ENCODE peak calls at places on chromosomes 1 and 21, in five cellular contexts. One of them, this sample, is unnamed.

GRCh38 chr1:203428981-203429599 is 46.5 kb upstream of the PRELP start:
- DNase-seq in body of pancreas: peak; percentile 19
- DNase-seq in AG09319: no peak
- DNase-seq in fibroblast of lung: no peak
- DNase-seq in AG04450: no peak
- DNase-seq in this sample: no peak

GRCh38 chr1:61082336-61083013 is at the start of gene NFIA:
- DNase-seq in fibroblast of lung: peak; percentile 84
- DNase-seq in body of pancreas: peak; percentile 78
- DNase-seq in AG09319: no peak
- DNase-seq in AG04450: no peak
- DNase-seq in this sample: peak; percentile 71

GRCh38 chr1:179231923-179232322 is 2.4 kb upstream of the ABL2 start:
- DNase-seq in fibroblast of lung: no peak
- DNase-seq in body of pancreas: no peak
- DNase-seq in AG04450: no peak
- DNase-seq in AG09319: no peak
- DNase-seq in this sample: no peak

GRCh38 chr1:172298146-172298545 is 122.3 kb upstream of the C1orf105 start:
- DNase-seq in AG04450: no peak
- DNase-seq in fibroblast of lung: no peak
- DNase-seq in AG09319: no peak
- DNase-seq in body of pancreas: peak; percentile 40
- DNase-seq in this sample: no peak

GRCh38 chr1:47919113-47919833 is 77.9 kb downstream of the TRABD2B start:
- DNase-seq in fibroblast of lung: no peak
- DNase-seq in AG04450: no peak
- DNase-seq in body of pancreas: no peak
- DNase-seq in AG09319: no peak
- DNase-seq in this sample: no peak

GRCh38 chr1:21362096-21362495 is 71.8 kb upstream of the ECE1 start:
- DNase-seq in AG09319: no peak
- DNase-seq in body of pancreas: no peak
- DNase-seq in AG04450: no peak
- DNase-seq in fibroblast of lung: no peak
- DNase-seq in this sample: no peak

GRCh38 chr21:37712204-37712934 is 203.9 kb downstream of the KCNJ6 start:
- DNase-seq in body of pancreas: peak; percentile 75
- DNase-seq in fibroblast of lung: peak; percentile 78
- DNase-seq in AG04450: peak; percentile 30
- DNase-seq in AG09319: peak; percentile 19
- DNase-seq in this sample: peak; percentile 73

GRCh38 chr1:59422921-59423575 is 126.2 kb downstream of the FGGY start:
- DNase-seq in AG04450: no peak
- DNase-seq in AG09319: no peak
- DNase-seq in body of pancreas: peak; percentile 88
- DNase-seq in fibroblast of lung: peak; percentile 80
- DNase-seq in this sample: peak; percentile 63

GRCh38 chr1:9842073-9842711 is 18.4 kb upstream of the CLSTN1 start:
- DNase-seq in AG04450: no peak
- DNase-seq in body of pancreas: no peak
- DNase-seq in fibroblast of lung: no peak
- DNase-seq in AG09319: no peak
- DNase-seq in this sample: no peak

GRCh38 chr1:53303175-53303574 is 24.7 kb downstream of the LRP8 start:
- DNase-seq in AG09319: no peak
- DNase-seq in fibroblast of lung: no peak
- DNase-seq in body of pancreas: no peak
- DNase-seq in AG04450: no peak
- DNase-seq in this sample: no peak

GRCh38 chr1:156707486-156708244 is 2.3 kb upstream of the CRABP2 start:
- DNase-seq in fibroblast of lung: peak; percentile 66
- DNase-seq in AG09319: no peak
- DNase-seq in body of pancreas: no peak
- DNase-seq in AG04450: no peak
- DNase-seq in this sample: no peak

GRCh38 chr1:183330335-183330734 is 87.8 kb downstream of the NMNAT2 start:
- DNase-seq in AG04450: no peak
- DNase-seq in AG09319: no peak
- DNase-seq in body of pancreas: no peak
- DNase-seq in fibroblast of lung: no peak
- DNase-seq in this sample: no peak

GRCh38 chr1:93014156-93014555 is 52.9 kb upstream of the DIPK1A start:
- DNase-seq in body of pancreas: no peak
- DNase-seq in fibroblast of lung: no peak
- DNase-seq in AG09319: no peak
- DNase-seq in AG04450: no peak
- DNase-seq in this sample: no peak

GRCh38 chr1:87980494-87980893 is 651.8 kb downstream of the LMO4 start:
- DNase-seq in fibroblast of lung: no peak
- DNase-seq in AG04450: no peak
- DNase-seq in AG09319: no peak
- DNase-seq in body of pancreas: peak; percentile 13
- DNase-seq in this sample: no peak

GRCh38 chr21:19224090-19224489 is 820.5 kb upstream of the TMPRSS15 start:
- DNase-seq in AG04450: no peak
- DNase-seq in fibroblast of lung: no peak
- DNase-seq in body of pancreas: no peak
- DNase-seq in AG09319: no peak
- DNase-seq in this sample: no peak

GRCh38 chr1:19764848-19765247 is 34.9 kb downstream of the TMCO4 start:
- DNase-seq in AG04450: no peak
- DNase-seq in AG09319: no peak
- DNase-seq in fibroblast of lung: no peak
- DNase-seq in body of pancreas: no peak
- DNase-seq in this sample: no peak

GRCh38 chr1:17370618-17371017 is 1.4 kb upstream of the PADI6 start:
- DNase-seq in fibroblast of lung: no peak
- DNase-seq in body of pancreas: no peak
- DNase-seq in AG09319: no peak
- DNase-seq in AG04450: no peak
- DNase-seq in this sample: no peak
- TF ChIP-seq CTCF in fibroblast of lung: no peak
- TF ChIP-seq CTCF in body of pancreas: no peak
- TF ChIP-seq CTCF in AG09319: no peak
- TF ChIP-seq CTCF in AG04450: no peak
- TF ChIP-seq CTCF in this sample: no peak

DNA sequence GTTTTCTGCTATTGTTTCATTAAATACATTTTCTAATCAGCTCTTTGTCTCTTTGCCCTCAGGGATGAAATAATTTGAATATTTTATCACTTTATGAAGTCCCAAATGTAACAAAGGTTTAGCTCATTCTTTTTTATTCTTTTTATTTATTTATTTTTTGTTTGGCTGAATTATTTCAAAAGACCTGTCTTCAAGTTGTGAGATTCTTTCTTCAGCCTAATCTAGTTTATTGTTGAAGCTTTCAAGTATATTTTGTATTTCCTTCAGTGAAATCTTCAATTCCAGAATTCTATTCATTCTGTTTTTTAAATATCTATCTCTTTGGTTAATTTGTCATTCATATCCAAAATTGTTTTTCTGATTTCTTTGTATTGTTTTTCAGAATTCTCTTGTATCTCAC is 10.8 kb downstream of the LY9 start:
- DNase-seq in AG09319: no peak
- DNase-seq in body of pancreas: no peak
- DNase-seq in fibroblast of lung: no peak
- DNase-seq in AG04450: no peak
- DNase-seq in this sample: no peak
- TF ChIP-seq CTCF in AG09319: no peak
- TF ChIP-seq CTCF in body of pancreas: no peak
- TF ChIP-seq CTCF in fibroblast of lung: no peak
- TF ChIP-seq CTCF in AG04450: no peak
- TF ChIP-seq CTCF in this sample: no peak

GRCh38 chr1:14606632-14607031 is 8.1 kb downstream of the KAZN start:
- DNase-seq in fibroblast of lung: no peak
- DNase-seq in AG04450: no peak
- DNase-seq in body of pancreas: no peak
- DNase-seq in AG09319: no peak
- DNase-seq in this sample: no peak

GRCh38 chr1:14605945-14606344 is 7.5 kb downstream of the KAZN start:
- DNase-seq in AG04450: no peak
- DNase-seq in body of pancreas: no peak
- DNase-seq in AG09319: no peak
- DNase-seq in fibroblast of lung: no peak
- DNase-seq in this sample: no peak

GRCh38 chr1:14607295-14607694 is 8.8 kb downstream of the KAZN start:
- DNase-seq in fibroblast of lung: no peak
- DNase-seq in AG09319: no peak
- DNase-seq in body of pancreas: no peak
- DNase-seq in AG04450: no peak
- DNase-seq in this sample: no peak

GRCh38 chr1:14611792-14612191 is 13.3 kb downstream of the KAZN start:
- DNase-seq in fibroblast of lung: no peak
- DNase-seq in AG09319: no peak
- DNase-seq in body of pancreas: no peak
- DNase-seq in AG04450: no peak
- DNase-seq in this sample: no peak

DNA sequence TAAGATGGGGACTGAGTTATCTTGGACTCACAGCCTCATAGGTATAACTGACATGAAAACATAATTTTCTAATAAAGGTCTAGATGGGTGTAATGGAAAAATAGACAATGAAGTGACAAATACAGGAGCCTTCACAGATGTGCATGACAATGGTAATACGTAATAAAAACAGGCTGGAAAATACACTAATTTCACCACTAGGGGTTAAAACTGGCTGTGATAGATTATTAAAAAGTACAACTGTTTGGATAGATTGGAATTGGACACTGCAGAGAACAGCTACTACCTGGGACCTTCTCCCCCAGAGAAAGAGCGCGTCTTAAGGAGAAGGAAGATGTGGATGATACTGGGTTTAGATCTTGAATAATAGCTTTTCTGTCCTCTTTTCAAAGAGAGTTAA is 9.8 kb downstream of the KAZN start:
- DNase-seq in AG04450: no peak
- DNase-seq in fibroblast of lung: no peak
- DNase-seq in body of pancreas: no peak
- DNase-seq in AG09319: no peak
- DNase-seq in this sample: no peak
- TF ChIP-seq CTCF in AG04450: no peak
- TF ChIP-seq CTCF in fibroblast of lung: no peak
- TF ChIP-seq CTCF in body of pancreas: no peak
- TF ChIP-seq CTCF in AG09319: no peak
- TF ChIP-seq CTCF in this sample: no peak

GRCh38 chr1:154405762-154406571 is 824 bp downstream of the IL6R start:
- DNase-seq in AG09319: peak; percentile 19
- DNase-seq in AG04450: no peak
- DNase-seq in body of pancreas: peak; percentile 80
- DNase-seq in fibroblast of lung: peak; percentile 54
- DNase-seq in this sample: peak; percentile 87
- TF ChIP-seq CTCF in AG09319: peak; percentile 59
- TF ChIP-seq CTCF in AG04450: peak; percentile 65
- TF ChIP-seq CTCF in body of pancreas: peak; percentile 32
- TF ChIP-seq CTCF in fibroblast of lung: peak; percentile 51
- TF ChIP-seq CTCF in this sample: peak; percentile 68

DNA sequence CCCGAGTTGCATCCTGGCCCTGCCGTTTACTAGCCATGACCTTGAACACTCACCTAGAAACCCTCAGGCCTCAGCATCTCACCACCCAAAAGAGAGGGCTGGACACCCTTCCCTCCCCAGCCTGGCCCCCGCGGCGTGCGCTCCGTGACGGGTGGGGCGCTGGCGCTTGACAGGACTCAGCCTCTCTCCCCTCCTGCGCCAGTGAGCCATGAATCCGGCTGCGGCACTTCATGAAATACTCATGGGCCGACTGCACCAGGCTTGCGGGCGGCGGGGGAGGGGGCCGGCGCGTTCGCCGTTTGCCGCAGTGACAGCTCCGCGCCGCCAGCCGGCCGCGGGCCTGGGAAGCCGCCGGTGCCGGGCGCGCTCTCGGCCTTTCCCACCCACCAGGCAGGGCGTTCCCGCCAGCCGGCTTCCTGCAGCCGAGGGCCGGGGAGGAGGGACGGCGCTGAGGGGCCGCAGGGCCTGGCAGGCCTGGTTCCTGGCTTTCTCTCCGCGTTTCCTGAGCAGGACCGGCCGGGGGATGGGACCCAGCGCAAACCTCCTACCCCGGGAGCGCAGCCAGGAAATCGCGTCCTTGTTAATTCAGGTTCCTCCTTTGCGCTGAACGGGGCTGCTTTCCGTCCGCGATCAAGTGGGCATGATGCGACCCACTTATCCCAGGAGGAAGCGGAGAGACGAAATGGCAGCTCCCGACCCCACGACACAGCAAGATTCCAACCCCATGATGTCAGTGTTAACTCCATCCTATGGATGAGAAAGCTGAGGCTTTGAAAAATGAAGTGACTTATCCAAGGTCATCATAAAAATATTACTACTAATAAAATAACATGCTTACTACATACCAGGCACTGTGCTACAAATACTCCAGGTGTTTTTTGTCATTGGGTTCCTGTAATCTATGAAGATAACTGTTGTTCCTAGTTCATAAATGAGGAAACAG is 9.1 kb upstream of the LUZP1 start:
- DNase-seq in AG09319: no peak
- DNase-seq in fibroblast of lung: peak; percentile 70
- DNase-seq in AG04450: no peak
- DNase-seq in body of pancreas: peak; percentile 71
- DNase-seq in this sample: peak; percentile 91
- TF ChIP-seq CTCF in AG09319: no peak
- TF ChIP-seq CTCF in fibroblast of lung: no peak
- TF ChIP-seq CTCF in AG04450: no peak
- TF ChIP-seq CTCF in body of pancreas: no peak
- TF ChIP-seq CTCF in this sample: no peak

GRCh38 chr1:31618916-31619846 is 1.7 kb downstream of the HCRTR1 start:
- DNase-seq in body of pancreas: no peak
- DNase-seq in fibroblast of lung: no peak
- DNase-seq in AG09319: no peak
- DNase-seq in AG04450: no peak
- DNase-seq in this sample: no peak

GRCh38 chr1:31617218-31617916 is at the start of gene HCRTR1:
- DNase-seq in body of pancreas: no peak
- DNase-seq in fibroblast of lung: no peak
- DNase-seq in AG09319: no peak
- DNase-seq in AG04450: no peak
- DNase-seq in this sample: no peak

GRCh38 chr1:31615939-31616338 is 1.6 kb upstream of the HCRTR1 start:
- DNase-seq in AG04450: no peak
- DNase-seq in AG09319: no peak
- DNase-seq in fibroblast of lung: no peak
- DNase-seq in body of pancreas: no peak
- DNase-seq in this sample: no peak

GRCh38 chr1:31615414-31615813 is 2.1 kb upstream of the HCRTR1 start:
- DNase-seq in AG04450: no peak
- DNase-seq in AG09319: no peak
- DNase-seq in fibroblast of lung: no peak
- DNase-seq in body of pancreas: no peak
- DNase-seq in this sample: no peak

GRCh38 chr1:31617917-31618746 is 643 bp downstream of the HCRTR1 start:
- DNase-seq in body of pancreas: peak; percentile 60
- DNase-seq in AG09319: no peak
- DNase-seq in fibroblast of lung: peak; percentile 26
- DNase-seq in AG04450: no peak
- DNase-seq in this sample: peak; percentile 69
- TF ChIP-seq CTCF in body of pancreas: peak; percentile 89
- TF ChIP-seq CTCF in AG09319: peak; percentile 79
- TF ChIP-seq CTCF in fibroblast of lung: peak; percentile 65
- TF ChIP-seq CTCF in AG04450: peak; percentile 77
- TF ChIP-seq CTCF in this sample: peak; percentile 93

GRCh38 chr1:3049905-3050304 is 19.1 kb upstream of the PRDM16 start:
- DNase-seq in AG04450: no peak
- DNase-seq in AG09319: no peak
- DNase-seq in body of pancreas: no peak
- DNase-seq in fibroblast of lung: no peak
- DNase-seq in this sample: no peak
- TF ChIP-seq CTCF in AG04450: no peak
- TF ChIP-seq CTCF in AG09319: no peak
- TF ChIP-seq CTCF in body of pancreas: no peak
- TF ChIP-seq CTCF in fibroblast of lung: no peak
- TF ChIP-seq CTCF in this sample: no peak

GRCh38 chr1:58035523-58035922 is 511.0 kb downstream of the OMA1 start:
- DNase-seq in fibroblast of lung: peak; percentile 2
- DNase-seq in AG04450: no peak
- DNase-seq in body of pancreas: no peak
- DNase-seq in AG09319: no peak
- DNase-seq in this sample: no peak
- TF ChIP-seq CTCF in fibroblast of lung: no peak
- TF ChIP-seq CTCF in AG04450: no peak
- TF ChIP-seq CTCF in body of pancreas: no peak
- TF ChIP-seq CTCF in AG09319: no peak
- TF ChIP-seq CTCF in this sample: no peak

This sample was measured in heart left ventricle.